ENCODE peak calls at places on chromosome 3, in seven cellular contexts. Z is fibroblast of lung, E is GM23338, A is neural progenitor cell, Y is PC-9, C is DND-41, P is GM23248. T is an unnamed sample.

GRCh38 chr3:2356298-2356950 is 257.8 kb downstream of the CNTN4 start:
- DNase-seq in Z (no peak), E (no peak), A (no peak), Y (no peak), C (no peak), P (no peak), T (no peak)

GRCh38 chr3:111715911-111716523 is 120.9 kb upstream of the ZBED2 start:
- DNase-seq in Z (peak), E (peak), A (peak), Y (peak), C (peak), P (peak), T (no peak)

GRCh38 chr3:9302425-9303181 is 53.2 kb upstream of the SRGAP3 start:
- DNase-seq in Z (peak), E (peak), A (peak), Y (peak), C (peak), P (peak), T (no peak)

GRCh38 chr3:27312044-27312668 is 57.0 kb downstream of the NEK10 start:
- DNase-seq in Z (peak), E (peak), A (peak), Y (peak), C (peak), P (peak), T (peak)

GRCh38 chr3:141231923-141232861 is 567 bp downstream of the PXYLP1 start:
- DNase-seq in Z (peak), E (peak), A (peak), Y (peak), C (peak), P (peak), T (no peak)

GRCh38 chr3:106829206-106829605 is 548.0 kb upstream of the CCDC54 start:
- DNase-seq in Z (peak), E (peak), A (peak), Y (no peak), C (no peak), P (no peak), T (no peak)

GRCh38 chr3:39267631-39268553 is 11.9 kb downstream of the CX3CR1 start:
- DNase-seq in Z (no peak), E (no peak), A (no peak), Y (no peak), C (no peak), P (no peak), T (no peak)

GRCh38 chr3:126135056-126135397 is 45.4 kb downstream of the ALDH1L1 start:
- DNase-seq in Z (no peak), E (no peak), A (no peak), Y (no peak), C (no peak), P (no peak), T (no peak)

GRCh38 chr3:120203016-120203415 is 82.0 kb downstream of the GPR156 start:
- DNase-seq in Z (peak), E (peak), A (no peak), Y (no peak), C (no peak), P (peak), T (peak)

GRCh38 chr3:107988464-107989156 is 102.2 kb downstream of the CD47 start:
- DNase-seq in Z (peak), E (no peak), A (no peak), Y (peak), C (no peak), P (peak), T (peak)

GRCh38 chr3:41259449-41260062 is 60.3 kb downstream of the CTNNB1 start:
- DNase-seq in Z (peak), E (no peak), A (no peak), Y (no peak), C (no peak), P (peak), T (no peak)

DNA sequence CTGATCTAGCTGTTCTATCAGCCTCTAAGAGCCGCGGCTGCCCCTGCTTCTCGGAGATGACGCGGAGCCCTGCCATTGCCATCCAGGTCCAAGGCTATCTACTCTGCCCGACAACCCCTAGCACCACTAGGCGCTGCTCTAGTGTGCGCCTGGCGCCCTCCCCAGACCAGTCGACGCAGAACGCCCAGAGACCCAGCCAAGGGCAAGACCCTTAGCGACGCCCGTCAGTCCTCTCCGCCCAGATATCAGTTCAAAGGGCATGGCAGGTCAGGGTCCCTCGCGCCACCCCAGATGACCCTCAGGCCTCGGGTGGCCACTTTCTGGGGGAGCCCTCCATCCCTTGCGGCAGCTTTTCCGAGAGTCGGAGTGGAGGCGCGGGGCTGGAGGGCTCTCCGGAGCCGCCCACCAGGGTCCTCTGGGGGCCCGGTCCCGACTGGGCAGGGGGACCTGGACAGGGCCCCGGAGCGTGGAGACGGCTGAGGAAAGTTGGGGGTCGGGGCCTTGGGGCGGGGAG is 371 bp upstream of the CLSTN2 start:
- DNase-seq in Z (peak), E (peak), A (peak), Y (no peak), C (no peak), P (peak), T (no peak)
- TF ChIP-seq EZH2 in Z (no peak), E (no peak), A (no peak), Y (no peak), C (no peak), P (no peak), T (no peak)

GRCh38 chr3:13012228-13012691 is 61.0 kb downstream of the IQSEC1 start:
- DNase-seq in Z (no peak), E (no peak), A (no peak), Y (no peak), C (peak), P (peak), T (no peak)

GRCh38 chr3:13013151-13013561 is 60.1 kb downstream of the IQSEC1 start:
- DNase-seq in Z (no peak), E (no peak), A (no peak), Y (no peak), C (no peak), P (no peak), T (no peak)

GRCh38 chr3:13009946-13010315 is 63.3 kb downstream of the IQSEC1 start:
- DNase-seq in Z (no peak), E (no peak), A (no peak), Y (no peak), C (no peak), P (no peak), T (no peak)

GRCh38 chr3:13010770-13011169 is 62.5 kb downstream of the IQSEC1 start:
- DNase-seq in Z (no peak), E (no peak), A (no peak), Y (no peak), C (no peak), P (no peak), T (no peak)

DNA sequence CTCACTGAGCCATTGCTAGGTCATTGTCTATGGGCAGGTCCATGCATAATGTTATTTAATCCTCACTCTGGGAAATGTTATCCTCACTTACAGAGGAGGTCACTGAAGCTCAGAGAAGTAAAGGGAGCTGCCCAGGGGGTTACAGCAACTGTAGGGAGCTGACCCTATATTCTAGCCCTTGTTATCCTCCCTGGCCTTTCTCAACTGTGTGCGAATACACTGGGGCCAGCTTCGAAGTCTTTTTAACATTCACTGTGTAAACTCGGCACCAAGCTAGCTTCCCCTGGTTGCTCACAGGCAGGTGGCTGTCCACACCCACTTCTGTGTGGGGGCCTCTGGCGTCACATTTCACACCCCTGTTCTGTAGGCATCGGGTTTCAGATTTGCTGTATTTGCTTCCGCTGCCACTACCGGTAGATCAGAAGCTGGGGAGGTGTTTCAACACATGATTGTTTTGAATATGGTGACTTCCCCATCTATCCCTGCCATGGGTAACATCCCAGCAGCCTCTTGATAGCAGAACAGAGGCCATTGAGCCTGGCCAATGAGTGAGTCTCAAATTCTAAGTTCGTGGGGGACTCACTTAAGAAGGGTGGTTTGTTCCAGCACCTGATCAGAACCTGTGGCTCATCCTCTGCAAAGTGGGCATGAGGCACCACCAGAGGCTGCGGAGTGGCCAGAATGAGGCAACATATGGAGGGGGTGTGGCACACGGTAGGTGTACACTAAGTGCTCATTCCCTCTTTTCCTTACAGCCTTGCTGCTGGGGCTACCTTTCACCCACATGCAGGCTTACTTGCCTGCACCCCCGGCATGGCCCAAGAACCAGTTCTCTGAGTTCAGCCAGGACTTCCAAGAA is 61.6 kb downstream of the IQSEC1 start:
- DNase-seq in Z (no peak), E (peak), A (peak), Y (peak), C (peak), P (no peak), T (no peak)
- H3K4me3 ChIP-seq in Z (no peak), E (no peak), A (no peak), Y (peak), C (no peak), P (no peak), T (no peak)

GRCh38 chr3:4845882-4846281 is 133.4 kb upstream of the BHLHE40 start:
- DNase-seq in Z (no peak), E (no peak), A (no peak), Y (no peak), C (no peak), P (no peak), T (no peak)
- TF ChIP-seq EZH2 in Z (no peak), E (no peak), A (no peak), Y (no peak), C (no peak), P (no peak), T (no peak)

GRCh38 chr3:71724584-71725278 is 471 bp downstream of the EIF4E3 start:
- DNase-seq in Z (no peak), E (peak), A (peak), Y (peak), C (peak), P (peak), T (no peak)

GRCh38 chr3:71722693-71723092 is 2.5 kb downstream of the EIF4E3 start:
- DNase-seq in Z (no peak), E (no peak), A (no peak), Y (no peak), C (no peak), P (no peak), T (no peak)

GRCh38 chr3:71725279-71725991 is at the start of gene EIF4E3:
- DNase-seq in Z (peak), E (peak), A (peak), Y (no peak), C (peak), P (peak), T (no peak)

GRCh38 chr3:71723452-71724170 is 1.6 kb downstream of the EIF4E3 start:
- DNase-seq in Z (no peak), E (no peak), A (no peak), Y (no peak), C (peak), P (no peak), T (no peak)

DNA sequence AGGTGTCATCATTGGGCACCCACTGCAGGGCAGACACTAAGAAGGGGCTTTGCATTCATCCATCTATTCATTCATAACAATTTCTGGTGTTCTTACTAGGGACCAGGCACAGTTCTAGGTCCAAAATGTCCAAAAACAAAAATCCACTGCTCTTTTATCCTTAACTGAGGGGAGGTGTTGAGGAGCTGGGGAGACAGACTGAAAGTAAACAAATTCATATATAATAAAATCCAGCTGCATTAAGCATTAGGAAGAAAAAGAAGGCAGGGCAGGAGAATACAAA is 1.1 kb downstream of the EIF4E3 start:
- DNase-seq in Z (no peak), E (no peak), A (no peak), Y (no peak), C (no peak), P (no peak), T (no peak)
- H3K4me3 ChIP-seq in Z (peak), E (peak), A (peak), Y (no peak), C (peak), P (peak), T (peak)

GRCh38 chr3:188196232-188196990 is 42.5 kb downstream of the LPP start:
- DNase-seq in Z (peak), E (no peak), A (no peak), Y (no peak), C (no peak), P (peak), T (no peak)
- TF ChIP-seq EZH2 in Z (no peak), E (no peak), A (no peak), Y (no peak), C (no peak), P (no peak), T (no peak)

DNA sequence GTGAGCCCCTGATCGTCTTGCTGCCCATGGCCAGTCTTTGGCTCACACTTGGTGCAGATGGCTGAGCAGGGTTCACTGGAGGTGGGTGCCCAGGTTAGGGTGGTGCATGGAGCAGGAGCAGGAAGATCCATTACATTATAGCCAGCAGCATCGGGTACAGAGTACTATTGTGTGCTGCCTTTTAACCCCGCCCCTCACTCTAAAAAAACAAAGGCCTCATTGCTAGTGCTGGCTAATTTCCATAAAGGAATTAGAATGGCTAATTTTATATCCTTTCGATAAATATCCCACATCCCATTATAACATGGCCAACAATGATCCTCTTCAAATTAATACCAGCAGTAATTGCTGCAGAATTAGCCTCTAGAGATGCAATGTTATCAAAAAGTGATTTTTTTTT is 45.8 kb upstream of the PPP4R2 start:
- DNase-seq in Z (no peak), E (peak), A (no peak), Y (no peak), C (no peak), P (no peak), T (no peak)
- H3K4me3 ChIP-seq in Z (no peak), E (no peak), A (no peak), Y (no peak), C (no peak), P (no peak), T (no peak)

GRCh38 chr3:43997788-43998373 is 243.8 kb upstream of the TOPAZ1 start:
- DNase-seq in Z (no peak), E (peak), A (peak), Y (peak), C (no peak), P (peak), T (no peak)

GRCh38 chr3:43998841-43999805 is 242.6 kb upstream of the TOPAZ1 start:
- DNase-seq in Z (peak), E (peak), A (peak), Y (peak), C (no peak), P (peak), T (no peak)

GRCh38 chr3:43996379-43997301 is 245.0 kb upstream of the TOPAZ1 start:
- DNase-seq in Z (no peak), E (peak), A (peak), Y (peak), C (no peak), P (peak), T (no peak)

GRCh38 chr3:43999920-44000319 is 241.8 kb upstream of the TOPAZ1 start:
- DNase-seq in Z (no peak), E (no peak), A (no peak), Y (no peak), C (no peak), P (no peak), T (no peak)

DNA sequence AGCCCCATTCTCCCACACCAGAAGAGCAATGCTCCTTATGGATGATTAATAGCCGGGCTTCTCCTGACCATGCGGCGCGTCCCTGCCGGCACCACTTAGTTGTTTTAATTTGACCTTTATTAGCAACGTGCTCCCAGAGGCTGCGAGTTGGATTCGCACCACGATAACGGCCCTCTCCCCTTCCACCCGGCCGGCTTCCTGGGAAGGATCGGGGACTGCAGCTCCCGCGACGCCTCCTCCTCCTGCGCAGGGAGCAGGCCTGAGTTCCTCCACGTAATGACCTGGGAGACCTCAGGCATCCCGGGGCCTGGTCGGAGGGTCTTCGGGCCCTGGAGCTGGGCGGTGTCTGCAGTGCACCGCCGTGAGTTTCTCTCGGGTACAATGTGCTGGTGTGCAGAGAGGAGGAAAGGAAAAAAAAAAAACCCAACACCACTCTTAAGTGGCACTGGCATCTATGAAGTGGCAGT is 243.3 kb upstream of the TOPAZ1 start:
- DNase-seq in Z (no peak), E (peak), A (peak), Y (no peak), C (no peak), P (peak), T (no peak)
- TF ChIP-seq EZH2 in Z (no peak), E (peak), A (peak), Y (no peak), C (no peak), P (peak), T (no peak)